ENCODE peak calls at places on chromosome X, in six cellular contexts. One of them, this sample, is unnamed.
A peak's percentile ranks its signal among the peaks of the same experiment; 100 is the strongest.

GRCh38 chrX:41734530-41734929 is 10.5 kb downstream of the GPR82 start:
- DNase-seq in PC-3: peak; percentile 46
- DNase-seq in lung microvascular endothelial cell: peak; percentile 26
- DNase-seq in B cell: peak; percentile 34
- DNase-seq in RWPE2: no peak
- DNase-seq in Panc1: peak; percentile 2
- DNase-seq in this sample: peak; percentile 33

GRCh38 chrX:131704136-131704695 is 160.3 kb downstream of the OR13H1 start:
- DNase-seq in PC-3: peak; percentile 37
- DNase-seq in lung microvascular endothelial cell: peak; percentile 63
- DNase-seq in B cell: peak; percentile 91
- DNase-seq in RWPE2: no peak
- DNase-seq in Panc1: peak; percentile 88
- DNase-seq in this sample: no peak

GRCh38 chrX:68917799-68918198 is 89.0 kb downstream of the EFNB1 start:
- DNase-seq in PC-3: no peak
- DNase-seq in lung microvascular endothelial cell: no peak
- DNase-seq in B cell: no peak
- DNase-seq in RWPE2: no peak
- DNase-seq in Panc1: no peak
- DNase-seq in this sample: peak; percentile 86

GRCh38 chrX:27840881-27841280 is 33.1 kb downstream of the MAGEB10 start:
- DNase-seq in PC-3: no peak
- DNase-seq in lung microvascular endothelial cell: no peak
- DNase-seq in B cell: no peak
- DNase-seq in RWPE2: no peak
- DNase-seq in Panc1: no peak
- DNase-seq in this sample: no peak

GRCh38 chrX:65528293-65528692 is 6.3 kb downstream of the LAS1L start:
- DNase-seq in PC-3: no peak
- DNase-seq in lung microvascular endothelial cell: no peak
- DNase-seq in B cell: no peak
- DNase-seq in RWPE2: no peak
- DNase-seq in Panc1: no peak
- DNase-seq in this sample: no peak

GRCh38 chrX:150575415-150575814 is 7.0 kb downstream of the MTM1 start:
- DNase-seq in PC-3: peak; percentile 98
- DNase-seq in lung microvascular endothelial cell: no peak
- DNase-seq in B cell: no peak
- DNase-seq in RWPE2: peak; percentile 80
- DNase-seq in Panc1: no peak
- DNase-seq in this sample: no peak

GRCh38 chrX:96763608-96764007 is 79.0 kb downstream of the DIAPH2 start:
- DNase-seq in PC-3: no peak
- DNase-seq in lung microvascular endothelial cell: no peak
- DNase-seq in B cell: no peak
- DNase-seq in RWPE2: no peak
- DNase-seq in Panc1: no peak
- DNase-seq in this sample: no peak

GRCh38 chrX:87005183-87005582 is 512.4 kb upstream of the KLHL4 start:
- DNase-seq in PC-3: no peak
- DNase-seq in lung microvascular endothelial cell: no peak
- DNase-seq in B cell: no peak
- DNase-seq in RWPE2: no peak
- DNase-seq in Panc1: no peak
- DNase-seq in this sample: no peak

GRCh38 chrX:9456250-9457074 is 8.4 kb upstream of the TBL1X start:
- DNase-seq in PC-3: peak; percentile 11
- DNase-seq in lung microvascular endothelial cell: no peak
- DNase-seq in B cell: no peak
- DNase-seq in RWPE2: no peak
- DNase-seq in Panc1: no peak
- DNase-seq in this sample: no peak

This sample was measured in neural progenitor cell.